ENCODE peak calls at places on chromosomes 6 and 20, in six cellular contexts. Q is SJSA1, O is breast epithelium, K is MM.1S, T is neuronal stem cell, B is body of pancreas. D is an unnamed sample.

GRCh38 chr6:66772785-66773184 is 1065.8 kb upstream of the EYS start:
- DNase-seq in Q (no peak), O (no peak), K (no peak), T (no peak), B (no peak), D (no peak)

GRCh38 chr6:38208028-38208427 is 388.5 kb downstream of the ZFAND3 start:
- DNase-seq in Q (no peak), O (no peak), K (no peak), T (no peak), B (no peak), D (no peak)

GRCh38 chr6:150661608-150662007 is 61.9 kb downstream of the PLEKHG1 start:
- DNase-seq in Q (no peak), O (no peak), K (no peak), T (no peak), B (no peak), D (no peak)

GRCh38 chr20:34927736-34928135 is 27.9 kb downstream of the GSS start:
- DNase-seq in Q (no peak), O (no peak), K (no peak), T (no peak), B (no peak), D (no peak)

GRCh38 chr6:26489926-26490575 is 10.1 kb upstream of the BTN1A1 start:
- DNase-seq in Q (no peak), O (no peak), K (no peak), T (no peak), B (no peak), D (no peak)

GRCh38 chr20:49964964-49965780 is 17.6 kb upstream of the SNAI1 start:
- DNase-seq in Q (peak; percentile 46), O (no peak), K (peak; percentile 32), T (no peak), B (peak; percentile 44), D (peak; percentile 34)

GRCh38 chr20:41005361-41005729 is 23.3 kb upstream of the TOP1 start:
- DNase-seq in Q (peak; percentile 78), O (peak; percentile 90), K (no peak), T (no peak), B (peak; percentile 89), D (peak; percentile 85)

GRCh38 chr20:62776692-62777527 is 19.4 kb upstream of the MRGBP start:
- DNase-seq in Q (no peak), O (no peak), K (peak; percentile 53), T (no peak), B (peak; percentile 57), D (no peak)

GRCh38 chr6:29524044-29524443 is 35.5 kb downstream of the UBD start:
- DNase-seq in Q (no peak), O (no peak), K (no peak), T (no peak), B (no peak), D (no peak)

GRCh38 chr6:43856005-43856765 is 86.2 kb downstream of the VEGFA start:
- DNase-seq in Q (peak; percentile 54), O (no peak), K (no peak), T (no peak), B (peak; percentile 79), D (no peak)

GRCh38 chr20:4815618-4816017 is 93.9 kb downstream of the PRND start:
- DNase-seq in Q (no peak), O (no peak), K (no peak), T (no peak), B (no peak), D (no peak)

GRCh38 chr6:4776493-4776966 is 326 bp downstream of the CDYL start:
- DNase-seq in Q (no peak), O (no peak), K (no peak), T (peak; percentile 38), B (no peak), D (no peak)

GRCh38 chr6:40312213-40313015 is 274.8 kb downstream of the LRFN2 start:
- DNase-seq in Q (no peak), O (no peak), K (no peak), T (no peak), B (no peak), D (no peak)

GRCh38 chr6:2168480-2168879 is 76.9 kb downstream of the GMDS start:
- DNase-seq in Q (peak; percentile 54), O (no peak), K (no peak), T (no peak), B (no peak), D (no peak)

GRCh38 chr20:23156170-23156841 is 70.2 kb upstream of the CD93 start:
- DNase-seq in Q (peak; percentile 87), O (no peak), K (no peak), T (no peak), B (peak; percentile 75), D (no peak)

GRCh38 chr6:33860006-33860405 is 56.2 kb upstream of the MLN start:
- DNase-seq in Q (no peak), O (no peak), K (no peak), T (no peak), B (no peak), D (no peak)

GRCh38 chr6:33861722-33862121 is 57.9 kb upstream of the MLN start:
- DNase-seq in Q (no peak), O (no peak), K (no peak), T (no peak), B (no peak), D (peak; percentile 12)

GRCh38 chr6:33862536-33862935 is 58.7 kb upstream of the MLN start:
- DNase-seq in Q (no peak), O (no peak), K (no peak), T (no peak), B (no peak), D (no peak)

GRCh38 chr6:33858804-33859203 is 55.0 kb upstream of the MLN start:
- DNase-seq in Q (no peak), O (no peak), K (no peak), T (no peak), B (no peak), D (no peak)

DNA sequence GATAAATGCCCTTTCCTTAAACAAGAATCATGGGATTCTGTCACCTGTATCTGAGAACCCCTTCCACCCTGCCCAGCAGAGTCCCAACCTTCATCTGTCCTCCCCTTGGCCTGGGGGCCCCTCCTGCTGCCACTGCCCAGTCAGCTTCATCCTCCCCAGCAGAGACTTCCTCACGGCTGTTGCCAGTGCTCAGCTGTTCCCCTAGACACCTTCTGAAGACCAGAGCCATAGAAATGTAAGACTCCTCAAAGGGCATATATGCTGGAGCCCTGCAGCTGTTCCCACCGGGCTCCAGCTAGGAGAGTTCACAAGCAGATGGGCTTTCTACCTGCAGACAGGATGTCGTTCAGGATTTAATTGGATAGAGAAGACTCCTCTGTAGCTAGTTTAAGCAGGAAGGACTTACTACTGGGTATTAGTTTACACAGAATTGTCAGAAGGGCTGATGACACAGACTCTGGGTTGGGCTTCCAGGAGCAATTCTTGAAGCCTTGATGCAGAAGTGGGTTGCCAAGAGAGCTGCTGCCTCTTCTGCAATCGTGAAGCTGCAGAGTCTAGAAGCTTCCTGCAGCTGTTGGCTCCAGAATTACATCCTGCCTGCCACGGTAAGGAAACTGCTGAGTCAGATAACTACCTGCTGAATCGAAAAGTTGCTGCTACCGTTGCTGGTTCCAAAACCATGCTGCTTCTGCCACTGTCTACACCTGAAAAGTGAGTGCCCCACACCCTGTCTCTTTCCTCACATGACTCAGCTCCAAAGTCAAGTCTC is 57.1 kb upstream of the MLN start:
- DNase-seq in Q (no peak), O (no peak), K (peak; percentile 88), T (no peak), B (peak; percentile 15), D (no peak)
- H3K4me1 ChIP-seq in Q (no peaks in the 10 kb centered on the region), O (no peaks in the 10 kb centered on the region), K (peaks cover 52% of the 10 kb centered on the region), T (no peaks in the 10 kb centered on the region), B (peaks cover 14% of the 10 kb centered on the region), D (no peaks in the 10 kb centered on the region)

GRCh38 chr20:37376324-37376723 is 30.4 kb downstream of the SRC start:
- DNase-seq in Q (no peak), O (no peak), K (no peak), T (no peak), B (no peak), D (no peak)

GRCh38 chr20:37376791-37377190 is 30.9 kb downstream of the SRC start:
- DNase-seq in Q (no peak), O (no peak), K (no peak), T (no peak), B (no peak), D (no peak)

GRCh38 chr20:37373020-37373592 is 27.2 kb downstream of the SRC start:
- DNase-seq in Q (no peak), O (no peak), K (no peak), T (no peak), B (no peak), D (no peak)

GRCh38 chr20:37377346-37378081 is 31.6 kb downstream of the SRC start:
- DNase-seq in Q (no peak), O (no peak), K (peak; percentile 18), T (no peak), B (no peak), D (no peak)

GRCh38 chr20:37375227-37375626 is 29.3 kb downstream of the SRC start:
- DNase-seq in Q (no peak), O (no peak), K (peak; percentile 89), T (no peak), B (no peak), D (no peak)
- H3K4me1 ChIP-seq in Q (peaks cover 9% of the 10 kb centered on the region), O (no peaks in the 10 kb centered on the region), K (peaks cover 20% of the 10 kb centered on the region), T (no peaks in the 10 kb centered on the region), B (peaks cover 12% of the 10 kb centered on the region), D (no peaks in the 10 kb centered on the region)

DNA sequence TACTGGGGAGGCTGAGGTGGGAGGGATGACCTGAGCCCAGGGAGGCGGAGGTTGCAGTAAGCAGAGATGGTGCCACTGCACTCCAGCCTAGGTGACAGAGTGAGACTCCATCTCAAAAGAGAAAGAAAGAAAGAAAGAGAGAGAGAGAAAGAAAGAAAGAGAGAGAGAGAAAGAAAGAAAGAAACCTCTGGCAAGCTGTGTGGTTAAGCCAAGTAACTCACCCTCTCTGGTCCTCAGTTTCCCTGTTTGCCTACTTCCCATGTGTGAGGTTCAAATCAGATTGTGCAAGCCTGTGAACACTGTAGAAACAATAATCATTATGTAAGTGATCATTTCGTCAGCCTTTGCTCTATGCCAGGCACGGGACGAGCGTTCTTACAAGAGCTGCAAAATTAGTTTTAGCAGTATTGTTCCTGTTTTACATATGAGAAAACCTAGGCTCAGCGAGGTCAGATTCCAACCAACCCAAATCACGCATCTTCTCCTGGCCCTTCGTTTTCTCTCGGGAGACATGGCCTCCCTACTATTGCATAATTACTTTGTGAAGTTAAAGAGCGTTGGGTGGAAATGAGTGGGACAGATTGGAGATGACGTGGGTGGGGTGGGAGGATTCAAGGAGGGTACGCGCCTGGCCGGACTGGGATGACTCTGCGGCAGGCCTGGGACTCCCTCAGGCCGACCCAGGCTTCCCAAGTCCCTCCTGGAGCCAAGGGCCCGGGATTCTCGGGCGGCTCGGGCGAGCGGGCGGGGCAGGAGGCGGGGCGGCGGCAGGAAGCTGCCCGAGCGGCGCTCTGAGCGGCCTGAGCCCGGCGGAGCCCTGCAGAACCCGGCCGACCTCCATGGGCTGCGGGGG is at the start of gene SNX21:
- DNase-seq in Q (peak; percentile 89), O (peak; percentile 77), K (peak; percentile 18), T (no peak), B (peak; percentile 78), D (peak; percentile 93)
- H3K4me1 ChIP-seq in Q (peaks cover 26% of the 10 kb centered on the region), O (peaks cover 8% of the 10 kb centered on the region), K (no peaks in the 10 kb centered on the region), T (peaks cover 12% of the 10 kb centered on the region), B (peaks cover 24% of the 10 kb centered on the region), D (no peaks in the 10 kb centered on the region)

GRCh38 chr6:111782161-111782809 is 91.0 kb downstream of the FYN start:
- DNase-seq in Q (no peak), O (no peak), K (no peak), T (no peak), B (no peak), D (no peak)

GRCh38 chr6:111781055-111781708 is 92.1 kb downstream of the FYN start:
- DNase-seq in Q (no peak), O (no peak), K (no peak), T (no peak), B (no peak), D (no peak)

GRCh38 chr6:111779031-111779430 is 94.2 kb downstream of the FYN start:
- DNase-seq in Q (no peak), O (no peak), K (no peak), T (no peak), B (no peak), D (no peak)

GRCh38 chr6:111777357-111777756 is 95.9 kb downstream of the FYN start:
- DNase-seq in Q (no peak), O (no peak), K (no peak), T (no peak), B (no peak), D (no peak)

GRCh38 chr6:111779660-111780059 is 93.6 kb downstream of the FYN start:
- DNase-seq in Q (no peak), O (no peak), K (no peak), T (no peak), B (no peak), D (no peak)
- H3K4me1 ChIP-seq in Q (peaks cover 25% of the 10 kb centered on the region), O (no peaks in the 10 kb centered on the region), K (no peaks in the 10 kb centered on the region), T (peaks cover 10% of the 10 kb centered on the region), B (no peaks in the 10 kb centered on the region), D (peaks cover 39% of the 10 kb centered on the region)

D was measured in heart left ventricle.